ENCODE peak calls at places on chromosomes 6 and 20, in seven cellular contexts. Q is KBM-7; J is psoas muscle; N is HuH-7; Y is anterior cingulate cortex; C is stimulated activated CD4-positive, alpha-beta T cell treated with anti-CD3 and anti-CD28 coated beads, Interleukin-4, amount 100 ng/mL, for 4 hours; F is central memory CD8-positive, alpha-beta T cell. U is an unnamed sample.

GRCh38 chr6:7726416-7727149 is 684 bp downstream of the BMP6 start:
- DNase-seq in N (peak; percentile 31), C (no peak), F (no peak), Y (no peak), J (no peak), Q (peak; percentile 48), U (no peak)

GRCh38 chr6:147287869-147288271 is 83.7 kb downstream of the STXBP5 start:
- DNase-seq in N (no peak), J (no peak), Y (no peak), F (no peak), Q (peak; percentile 24), C (no peak), U (no peak)

GRCh38 chr6:106702046-106702445 is 72.7 kb downstream of the QRSL1 start:
- DNase-seq in C (no peak), J (no peak), Q (no peak), F (no peak), N (no peak), Y (no peak), U (no peak)

GRCh38 chr6:109949281-109950065 is 28.6 kb upstream of the GPR6 start:
- DNase-seq in N (no peak), F (no peak), J (no peak), C (no peak), Q (no peak), Y (no peak), U (no peak)

GRCh38 chr20:4161447-4162251 is 146.3 kb upstream of the RNF24 start:
- DNase-seq in F (no peak), J (no peak), N (no peak), Q (no peak), Y (no peak), C (no peak), U (peak; percentile 25)

GRCh38 chr20:43750774-43751166 is 24.0 kb upstream of the GTSF1L start:
- DNase-seq in Y (no peak), F (no peak), C (no peak), N (no peak), Q (no peak), J (no peak), U (no peak)

GRCh38 chr6:162124710-162125435 is 602.7 kb downstream of the PRKN start:
- DNase-seq in C (no peak), F (no peak), N (no peak), J (no peak), Y (no peak), Q (no peak), U (no peak)

GRCh38 chr6:27312146-27312949 is at the start of gene POM121L2:
- DNase-seq in N (peak; percentile 58), J (no peak), C (peak; percentile 56), Q (peak; percentile 11), Y (no peak), F (peak; percentile 37), U (peak; percentile 71)

GRCh38 chr20:59783020-59784010 is 150.1 kb downstream of the SYCP2 start:
- DNase-seq in Y (peak; percentile 56), J (peak; percentile 66), N (peak; percentile 78), C (peak; percentile 13), F (no peak), Q (peak; percentile 70), U (peak; percentile 55)

GRCh38 chr20:37915800-37916570 is 13.1 kb downstream of the VSTM2L start:
- DNase-seq in C (no peak), Y (peak; percentile 40), N (peak; percentile 58), F (no peak), J (no peak), Q (no peak), U (peak; percentile 40)

GRCh38 chr20:380763-381580 is 412 bp downstream of the TRIB3 start:
- DNase-seq in C (peak; percentile 69), Y (peak; percentile 23), N (peak; percentile 84), F (peak; percentile 26), J (peak; percentile 63), Q (peak; percentile 77), U (peak; percentile 86)

GRCh38 chr6:167576798-167577528 is 249.7 kb upstream of the AFDN start:
- DNase-seq in Q (no peak), F (no peak), C (no peak), J (no peak), N (no peak), Y (no peak), U (no peak)

GRCh38 chr6:29112135-29112534 is 4.3 kb downstream of the OR2J3 start:
- DNase-seq in Y (no peak), F (no peak), Q (no peak), J (no peak), N (no peak), C (no peak), U (peak; percentile 31)

GRCh38 chr6:95248501-95248900 is 328.8 kb upstream of the MANEA start:
- DNase-seq in C (no peak), Q (no peak), F (no peak), N (no peak), Y (no peak), J (no peak), U (no peak)

GRCh38 chr6:74409447-74409846 is 713.4 kb downstream of the CD109 start:
- DNase-seq in Q (no peak), N (peak; percentile 7), J (no peak), Y (no peak), C (no peak), F (no peak), U (peak; percentile 36)

GRCh38 chr20:46333136-46333991 is 25.1 kb upstream of the CDH22 start:
- DNase-seq in N (no peak), Y (no peak), C (no peak), Q (no peak), J (peak; percentile 75), F (no peak), U (no peak)

GRCh38 chr6:2204272-2204671 is 41.1 kb downstream of the GMDS start:
- DNase-seq in N (no peak), Q (no peak), C (no peak), Y (no peak), F (no peak), J (no peak), U (no peak)

GRCh38 chr6:142207265-142207877 is 60.3 kb downstream of the VTA1 start:
- DNase-seq in F (no peak), C (peak; percentile 18), J (peak; percentile 52), N (peak; percentile 50), Y (no peak), Q (peak; percentile 51), U (peak; percentile 67)

GRCh38 chr6:170045981-170046667 is 244.8 kb downstream of the DLL1 start:
- DNase-seq in Q (no peak), C (no peak), Y (no peak), F (no peak), J (peak; percentile 40), N (no peak), U (no peak)

GRCh38 chr6:7236312-7237209 is 76.4 kb downstream of the SSR1 start:
- DNase-seq in F (no peak), Y (no peak), N (no peak), Q (no peak), J (no peak), C (no peak), U (no peak)

GRCh38 chr6:142810952-142811514 is 133.9 kb downstream of the HIVEP2 start:
- DNase-seq in N (no peak), F (no peak), Y (no peak), J (no peak), Q (no peak), C (no peak), U (no peak)

GRCh38 chr20:8854566-8854965 is 214.3 kb upstream of the PLCB4 start:
- DNase-seq in Y (no peak), J (peak; percentile 76), N (no peak), C (no peak), F (no peak), Q (no peak), U (no peak)

GRCh38 chr20:38893056-38893455 is 33.2 kb upstream of the FAM83D start:
- DNase-seq in J (no peak), F (no peak), Q (no peak), Y (no peak), C (no peak), N (no peak), U (no peak)

GRCh38 chr20:45969712-45970634 is 2.0 kb downstream of the ZNF335 start:
- DNase-seq in F (no peak), J (peak; percentile 60), C (no peak), Y (no peak), Q (peak; percentile 74), N (peak; percentile 92), U (peak; percentile 86)

GRCh38 chr6:154359679-154360078 is 3.1 kb upstream of the IPCEF1 start:
- DNase-seq in J (no peak), F (no peak), Y (no peak), C (no peak), N (no peak), Q (no peak), U (no peak)

GRCh38 chr20:41510847-41511453 is 107.2 kb downstream of the CHD6 start:
- DNase-seq in Q (no peak), N (no peak), Y (no peak), F (no peak), J (no peak), C (no peak), U (no peak)

GRCh38 chr20:24994186-24994465 is 1.6 kb upstream of the APMAP start:
- DNase-seq in N (no peak), J (no peak), Q (no peak), C (no peak), Y (no peak), F (no peak), U (no peak)

GRCh38 chr6:26205161-26205624 is 118.0 kb downstream of the HFE start:
- DNase-seq in J (peak; percentile 71), C (peak; percentile 60), Y (peak; percentile 58), Q (peak; percentile 90), N (no peak), F (peak; percentile 84), U (peak; percentile 84)